ENCODE peak calls at places on chromosomes 16 and 17, in eight cellular contexts. One of them, this sample, is unnamed.

GRCh38 chr16:30526137-30526822 is at the start of gene ZNF768:
- DNase-seq in ascending aorta: no peak
- DNase-seq in fibroblast of mammary gland: peak; percentile 7
- DNase-seq in NCI-H1092: peak; percentile 57
- DNase-seq in H1: peak; percentile 81
- DNase-seq in heart left ventricle: peak; percentile 88
- DNase-seq in GM12865: peak; percentile 29
- DNase-seq in A549: peak; percentile 33
- DNase-seq in this sample: no peak

GRCh38 chr17:17890773-17891759 is 54.3 kb upstream of the SREBF1 start:
- DNase-seq in ascending aorta: no peak
- DNase-seq in fibroblast of mammary gland: peak; percentile 73
- DNase-seq in NCI-H1092: no peak
- DNase-seq in H1: no peak
- DNase-seq in heart left ventricle: no peak
- DNase-seq in GM12865: peak; percentile 83
- DNase-seq in A549: peak; percentile 88
- DNase-seq in this sample: peak; percentile 64

GRCh38 chr17:75561927-75562603 is 25.5 kb upstream of the MYO15B start:
- DNase-seq in ascending aorta: no peak
- DNase-seq in fibroblast of mammary gland: peak; percentile 9
- DNase-seq in NCI-H1092: no peak
- DNase-seq in H1: no peak
- DNase-seq in heart left ventricle: no peak
- DNase-seq in GM12865: no peak
- DNase-seq in A549: peak; percentile 47
- DNase-seq in this sample: no peak

GRCh38 chr17:32757963-32758362 is 119.0 kb downstream of the MYO1D start:
- DNase-seq in ascending aorta: no peak
- DNase-seq in fibroblast of mammary gland: no peak
- DNase-seq in NCI-H1092: no peak
- DNase-seq in H1: no peak
- DNase-seq in heart left ventricle: no peak
- DNase-seq in GM12865: no peak
- DNase-seq in A549: no peak
- DNase-seq in this sample: no peak

GRCh38 chr17:81607431-81607830 is 29.5 kb downstream of the NPLOC4 start:
- DNase-seq in ascending aorta: no peak
- DNase-seq in fibroblast of mammary gland: peak; percentile 55
- DNase-seq in NCI-H1092: no peak
- DNase-seq in H1: no peak
- DNase-seq in heart left ventricle: no peak
- DNase-seq in GM12865: no peak
- DNase-seq in A549: no peak
- DNase-seq in this sample: no peak

GRCh38 chr16:79874391-79874790 is 273.9 kb upstream of the MAF start:
- DNase-seq in ascending aorta: no peak
- DNase-seq in fibroblast of mammary gland: no peak
- DNase-seq in NCI-H1092: no peak
- DNase-seq in H1: no peak
- DNase-seq in heart left ventricle: peak; percentile 67
- DNase-seq in GM12865: no peak
- DNase-seq in A549: no peak
- DNase-seq in this sample: peak; percentile 16

GRCh38 chr16:56226187-56226586 is 34.9 kb downstream of the GNAO1 start:
- DNase-seq in ascending aorta: no peak
- DNase-seq in fibroblast of mammary gland: peak; percentile 1
- DNase-seq in NCI-H1092: no peak
- DNase-seq in H1: no peak
- DNase-seq in heart left ventricle: no peak
- DNase-seq in GM12865: no peak
- DNase-seq in A549: no peak
- DNase-seq in this sample: no peak

GRCh38 chr17:74603746-74604145 is 11.7 kb upstream of the CD300LD start:
- DNase-seq in ascending aorta: no peak
- DNase-seq in fibroblast of mammary gland: no peak
- DNase-seq in NCI-H1092: no peak
- DNase-seq in H1: no peak
- DNase-seq in heart left ventricle: no peak
- DNase-seq in GM12865: no peak
- DNase-seq in A549: no peak
- DNase-seq in this sample: no peak

GRCh38 chr17:17848311-17848710 is 11.5 kb upstream of the SREBF1 start:
- DNase-seq in ascending aorta: no peak
- DNase-seq in fibroblast of mammary gland: no peak
- DNase-seq in NCI-H1092: no peak
- DNase-seq in H1: no peak
- DNase-seq in heart left ventricle: no peak
- DNase-seq in GM12865: no peak
- DNase-seq in A549: no peak
- DNase-seq in this sample: no peak

GRCh38 chr16:68393333-68393732 is 55.0 kb downstream of the SMPD3 start:
- DNase-seq in ascending aorta: no peak
- DNase-seq in fibroblast of mammary gland: no peak
- DNase-seq in NCI-H1092: no peak
- DNase-seq in H1: no peak
- DNase-seq in heart left ventricle: no peak
- DNase-seq in GM12865: peak; percentile 47
- DNase-seq in A549: no peak
- DNase-seq in this sample: no peak

GRCh38 chr16:58732545-58733247 is 1.4 kb downstream of the GOT2 start:
- DNase-seq in ascending aorta: no peak
- DNase-seq in fibroblast of mammary gland: peak; percentile 80
- DNase-seq in NCI-H1092: no peak
- DNase-seq in H1: no peak
- DNase-seq in heart left ventricle: no peak
- DNase-seq in GM12865: peak; percentile 60
- DNase-seq in A549: no peak
- DNase-seq in this sample: no peak

GRCh38 chr17:50102164-50102991 is 7.2 kb downstream of the PDK2 start:
- DNase-seq in ascending aorta: no peak
- DNase-seq in fibroblast of mammary gland: no peak
- DNase-seq in NCI-H1092: no peak
- DNase-seq in H1: no peak
- DNase-seq in heart left ventricle: peak; percentile 84
- DNase-seq in GM12865: no peak
- DNase-seq in A549: no peak
- DNase-seq in this sample: peak; percentile 83

GRCh38 chr17:48545022-48545376 is at the start of gene HOXB2:
- DNase-seq in ascending aorta: no peak
- DNase-seq in fibroblast of mammary gland: no peak
- DNase-seq in NCI-H1092: peak; percentile 63
- DNase-seq in H1: no peak
- DNase-seq in heart left ventricle: peak; percentile 64
- DNase-seq in GM12865: no peak
- DNase-seq in A549: no peak
- DNase-seq in this sample: no peak

GRCh38 chr16:17408955-17409441 is 61.8 kb downstream of the XYLT1 start:
- DNase-seq in ascending aorta: no peak
- DNase-seq in fibroblast of mammary gland: no peak
- DNase-seq in NCI-H1092: no peak
- DNase-seq in H1: no peak
- DNase-seq in heart left ventricle: no peak
- DNase-seq in GM12865: peak; percentile 72
- DNase-seq in A549: no peak
- DNase-seq in this sample: no peak

GRCh38 chr16:66440271-66440802 is 13.2 kb downstream of the BEAN1 start:
- DNase-seq in ascending aorta: no peak
- DNase-seq in fibroblast of mammary gland: no peak
- DNase-seq in NCI-H1092: no peak
- DNase-seq in H1: no peak
- DNase-seq in heart left ventricle: no peak
- DNase-seq in GM12865: no peak
- DNase-seq in A549: no peak
- DNase-seq in this sample: no peak

GRCh38 chr17:82648761-82649474 is 674 bp upstream of the WDR45B start:
- DNase-seq in ascending aorta: peak; percentile 82
- DNase-seq in fibroblast of mammary gland: peak; percentile 4
- DNase-seq in NCI-H1092: no peak
- DNase-seq in H1: peak; percentile 66
- DNase-seq in heart left ventricle: peak; percentile 80
- DNase-seq in GM12865: no peak
- DNase-seq in A549: peak; percentile 38
- DNase-seq in this sample: no peak

GRCh38 chr16:48300391-48300856 is 53.1 kb upstream of the ABCC11 start:
- DNase-seq in ascending aorta: no peak
- DNase-seq in fibroblast of mammary gland: peak; percentile 66
- DNase-seq in NCI-H1092: no peak
- DNase-seq in H1: no peak
- DNase-seq in heart left ventricle: no peak
- DNase-seq in GM12865: no peak
- DNase-seq in A549: peak; percentile 12
- DNase-seq in this sample: no peak

This sample was measured in HT-29.